ENCODE peak calls at places on chromosomes 7 and 10, in eight cellular contexts. One of them, this sample, is unnamed.

GRCh38 chr10:75083972-75084833 is 27.3 kb upstream of the SAMD8 start:
- DNase-seq in stimulated activated CD4-positive, alpha-beta T cell treated with anti-CD3 and anti-CD28 coated beads, Interleukin-2, amount 100 ng/mL, for 24 hours: no peak
- DNase-seq in left cardiac atrium: no peak
- DNase-seq in ELR: no peak
- DNase-seq in A549: no peak
- DNase-seq in NCI-H1092: no peak
- DNase-seq in amniotic epithelial cell: peak
- DNase-seq in body of pancreas: no peak
- DNase-seq in this sample: no peak

GRCh38 chr10:62081322-62081945 is 179.9 kb downstream of the ARID5B start:
- DNase-seq in stimulated activated CD4-positive, alpha-beta T cell treated with anti-CD3 and anti-CD28 coated beads, Interleukin-2, amount 100 ng/mL, for 24 hours: no peak
- DNase-seq in left cardiac atrium: no peak
- DNase-seq in ELR: peak
- DNase-seq in A549: no peak
- DNase-seq in NCI-H1092: no peak
- DNase-seq in amniotic epithelial cell: no peak
- DNase-seq in body of pancreas: no peak
- DNase-seq in this sample: no peak

GRCh38 chr10:37289833-37290464 is 164.6 kb downstream of the ANKRD30A start:
- DNase-seq in stimulated activated CD4-positive, alpha-beta T cell treated with anti-CD3 and anti-CD28 coated beads, Interleukin-2, amount 100 ng/mL, for 24 hours: no peak
- DNase-seq in left cardiac atrium: no peak
- DNase-seq in ELR: no peak
- DNase-seq in A549: peak
- DNase-seq in NCI-H1092: no peak
- DNase-seq in amniotic epithelial cell: peak
- DNase-seq in body of pancreas: no peak
- DNase-seq in this sample: no peak

GRCh38 chr7:40717242-40717641 is 582.4 kb downstream of the SUGCT start:
- DNase-seq in stimulated activated CD4-positive, alpha-beta T cell treated with anti-CD3 and anti-CD28 coated beads, Interleukin-2, amount 100 ng/mL, for 24 hours: peak
- DNase-seq in left cardiac atrium: peak
- DNase-seq in ELR: peak
- DNase-seq in A549: peak
- DNase-seq in NCI-H1092: no peak
- DNase-seq in amniotic epithelial cell: peak
- DNase-seq in body of pancreas: peak
- DNase-seq in this sample: peak

GRCh38 chr7:5780801-5781496 is 514 bp downstream of the RNF216 start:
- DNase-seq in stimulated activated CD4-positive, alpha-beta T cell treated with anti-CD3 and anti-CD28 coated beads, Interleukin-2, amount 100 ng/mL, for 24 hours: peak
- DNase-seq in left cardiac atrium: peak
- DNase-seq in ELR: peak
- DNase-seq in A549: no peak
- DNase-seq in NCI-H1092: no peak
- DNase-seq in amniotic epithelial cell: peak
- DNase-seq in body of pancreas: peak
- DNase-seq in this sample: peak

GRCh38 chr10:62643612-62644587 is 160.6 kb upstream of the ADO start:
- DNase-seq in stimulated activated CD4-positive, alpha-beta T cell treated with anti-CD3 and anti-CD28 coated beads, Interleukin-2, amount 100 ng/mL, for 24 hours: no peak
- DNase-seq in left cardiac atrium: no peak
- DNase-seq in ELR: no peak
- DNase-seq in A549: no peak
- DNase-seq in NCI-H1092: no peak
- DNase-seq in amniotic epithelial cell: no peak
- DNase-seq in body of pancreas: no peak
- DNase-seq in this sample: no peak

GRCh38 chr7:91013078-91013477 is 251.2 kb upstream of the FZD1 start:
- DNase-seq in stimulated activated CD4-positive, alpha-beta T cell treated with anti-CD3 and anti-CD28 coated beads, Interleukin-2, amount 100 ng/mL, for 24 hours: no peak
- DNase-seq in left cardiac atrium: no peak
- DNase-seq in ELR: no peak
- DNase-seq in A549: no peak
- DNase-seq in NCI-H1092: no peak
- DNase-seq in amniotic epithelial cell: no peak
- DNase-seq in body of pancreas: no peak
- DNase-seq in this sample: no peak

GRCh38 chr7:122304996-122305421 is 459 bp upstream of the FEZF1 start:
- DNase-seq in stimulated activated CD4-positive, alpha-beta T cell treated with anti-CD3 and anti-CD28 coated beads, Interleukin-2, amount 100 ng/mL, for 24 hours: no peak
- DNase-seq in left cardiac atrium: no peak
- DNase-seq in ELR: no peak
- DNase-seq in A549: no peak
- DNase-seq in NCI-H1092: no peak
- DNase-seq in amniotic epithelial cell: no peak
- DNase-seq in body of pancreas: no peak
- DNase-seq in this sample: no peak

GRCh38 chr7:8388257-8388625 is 45.2 kb upstream of the NXPH1 start:
- DNase-seq in stimulated activated CD4-positive, alpha-beta T cell treated with anti-CD3 and anti-CD28 coated beads, Interleukin-2, amount 100 ng/mL, for 24 hours: no peak
- DNase-seq in left cardiac atrium: no peak
- DNase-seq in ELR: no peak
- DNase-seq in A549: no peak
- DNase-seq in NCI-H1092: no peak
- DNase-seq in amniotic epithelial cell: no peak
- DNase-seq in body of pancreas: no peak
- DNase-seq in this sample: no peak

GRCh38 chr7:66505531-66506451 is 122.9 kb upstream of the KCTD7 start:
- DNase-seq in stimulated activated CD4-positive, alpha-beta T cell treated with anti-CD3 and anti-CD28 coated beads, Interleukin-2, amount 100 ng/mL, for 24 hours: peak
- DNase-seq in left cardiac atrium: peak
- DNase-seq in ELR: no peak
- DNase-seq in A549: no peak
- DNase-seq in NCI-H1092: peak
- DNase-seq in amniotic epithelial cell: no peak
- DNase-seq in body of pancreas: no peak
- DNase-seq in this sample: peak

GRCh38 chr10:64502936-64503335 is 981.7 kb downstream of the REEP3 start:
- DNase-seq in stimulated activated CD4-positive, alpha-beta T cell treated with anti-CD3 and anti-CD28 coated beads, Interleukin-2, amount 100 ng/mL, for 24 hours: no peak
- DNase-seq in left cardiac atrium: no peak
- DNase-seq in ELR: no peak
- DNase-seq in A549: no peak
- DNase-seq in NCI-H1092: no peak
- DNase-seq in amniotic epithelial cell: no peak
- DNase-seq in body of pancreas: no peak
- DNase-seq in this sample: no peak

GRCh38 chr10:122592161-122592560 is 31.6 kb downstream of the DMBT1 start:
- DNase-seq in stimulated activated CD4-positive, alpha-beta T cell treated with anti-CD3 and anti-CD28 coated beads, Interleukin-2, amount 100 ng/mL, for 24 hours: no peak
- DNase-seq in left cardiac atrium: no peak
- DNase-seq in ELR: no peak
- DNase-seq in A549: no peak
- DNase-seq in NCI-H1092: no peak
- DNase-seq in amniotic epithelial cell: no peak
- DNase-seq in body of pancreas: no peak
- DNase-seq in this sample: no peak

GRCh38 chr10:29480281-29480954 is 154.4 kb downstream of the SVIL start:
- DNase-seq in stimulated activated CD4-positive, alpha-beta T cell treated with anti-CD3 and anti-CD28 coated beads, Interleukin-2, amount 100 ng/mL, for 24 hours: no peak
- DNase-seq in left cardiac atrium: no peak
- DNase-seq in ELR: no peak
- DNase-seq in A549: no peak
- DNase-seq in NCI-H1092: no peak
- DNase-seq in amniotic epithelial cell: no peak
- DNase-seq in body of pancreas: no peak
- DNase-seq in this sample: no peak

GRCh38 chr7:32330602-32331001 is 159.6 kb downstream of the LSM5 start:
- DNase-seq in stimulated activated CD4-positive, alpha-beta T cell treated with anti-CD3 and anti-CD28 coated beads, Interleukin-2, amount 100 ng/mL, for 24 hours: no peak
- DNase-seq in left cardiac atrium: peak
- DNase-seq in ELR: no peak
- DNase-seq in A549: no peak
- DNase-seq in NCI-H1092: no peak
- DNase-seq in amniotic epithelial cell: no peak
- DNase-seq in body of pancreas: no peak
- DNase-seq in this sample: no peak

GRCh38 chr10:14118953-14119352 is 211.8 kb downstream of the FRMD4A start:
- DNase-seq in stimulated activated CD4-positive, alpha-beta T cell treated with anti-CD3 and anti-CD28 coated beads, Interleukin-2, amount 100 ng/mL, for 24 hours: no peak
- DNase-seq in left cardiac atrium: no peak
- DNase-seq in ELR: no peak
- DNase-seq in A549: no peak
- DNase-seq in NCI-H1092: no peak
- DNase-seq in amniotic epithelial cell: no peak
- DNase-seq in body of pancreas: no peak
- DNase-seq in this sample: no peak

GRCh38 chr7:20514364-20514763 is 101.1 kb upstream of the ABCB5 start:
- DNase-seq in stimulated activated CD4-positive, alpha-beta T cell treated with anti-CD3 and anti-CD28 coated beads, Interleukin-2, amount 100 ng/mL, for 24 hours: no peak
- DNase-seq in left cardiac atrium: peak
- DNase-seq in ELR: peak
- DNase-seq in A549: no peak
- DNase-seq in NCI-H1092: peak
- DNase-seq in amniotic epithelial cell: peak
- DNase-seq in body of pancreas: peak
- DNase-seq in this sample: no peak

GRCh38 chr10:11595395-11595692 is 16.1 kb downstream of the USP6NL start:
- DNase-seq in stimulated activated CD4-positive, alpha-beta T cell treated with anti-CD3 and anti-CD28 coated beads, Interleukin-2, amount 100 ng/mL, for 24 hours: no peak
- DNase-seq in left cardiac atrium: no peak
- DNase-seq in ELR: peak
- DNase-seq in A549: no peak
- DNase-seq in NCI-H1092: no peak
- DNase-seq in amniotic epithelial cell: peak
- DNase-seq in body of pancreas: no peak
- DNase-seq in this sample: no peak

GRCh38 chr10:98224509-98224908 is 43.5 kb downstream of the LOXL4 start:
- DNase-seq in stimulated activated CD4-positive, alpha-beta T cell treated with anti-CD3 and anti-CD28 coated beads, Interleukin-2, amount 100 ng/mL, for 24 hours: no peak
- DNase-seq in left cardiac atrium: no peak
- DNase-seq in ELR: peak
- DNase-seq in A549: no peak
- DNase-seq in NCI-H1092: no peak
- DNase-seq in amniotic epithelial cell: peak
- DNase-seq in body of pancreas: no peak
- DNase-seq in this sample: no peak

GRCh38 chr7:120941064-120941463 is 9.5 kb upstream of the ING3 start:
- DNase-seq in stimulated activated CD4-positive, alpha-beta T cell treated with anti-CD3 and anti-CD28 coated beads, Interleukin-2, amount 100 ng/mL, for 24 hours: no peak
- DNase-seq in left cardiac atrium: no peak
- DNase-seq in ELR: peak
- DNase-seq in A549: no peak
- DNase-seq in NCI-H1092: no peak
- DNase-seq in amniotic epithelial cell: no peak
- DNase-seq in body of pancreas: no peak
- DNase-seq in this sample: no peak

GRCh38 chr10:12563489-12563888 is 214.1 kb downstream of the CAMK1D start:
- DNase-seq in stimulated activated CD4-positive, alpha-beta T cell treated with anti-CD3 and anti-CD28 coated beads, Interleukin-2, amount 100 ng/mL, for 24 hours: no peak
- DNase-seq in left cardiac atrium: no peak
- DNase-seq in ELR: no peak
- DNase-seq in A549: no peak
- DNase-seq in NCI-H1092: no peak
- DNase-seq in amniotic epithelial cell: no peak
- DNase-seq in body of pancreas: no peak
- DNase-seq in this sample: no peak

GRCh38 chr7:22113041-22113440 is 167.3 kb upstream of the CDCA7L start:
- DNase-seq in stimulated activated CD4-positive, alpha-beta T cell treated with anti-CD3 and anti-CD28 coated beads, Interleukin-2, amount 100 ng/mL, for 24 hours: no peak
- DNase-seq in left cardiac atrium: no peak
- DNase-seq in ELR: no peak
- DNase-seq in A549: no peak
- DNase-seq in NCI-H1092: no peak
- DNase-seq in amniotic epithelial cell: no peak
- DNase-seq in body of pancreas: no peak
- DNase-seq in this sample: no peak

GRCh38 chr10:68537796-68538195 is 10.5 kb upstream of the SLC25A16 start:
- DNase-seq in stimulated activated CD4-positive, alpha-beta T cell treated with anti-CD3 and anti-CD28 coated beads, Interleukin-2, amount 100 ng/mL, for 24 hours: no peak
- DNase-seq in left cardiac atrium: no peak
- DNase-seq in ELR: no peak
- DNase-seq in A549: no peak
- DNase-seq in NCI-H1092: no peak
- DNase-seq in amniotic epithelial cell: no peak
- DNase-seq in body of pancreas: no peak
- DNase-seq in this sample: no peak

GRCh38 chr7:152330827-152331226 is 105.0 kb downstream of the KMT2C start:
- DNase-seq in stimulated activated CD4-positive, alpha-beta T cell treated with anti-CD3 and anti-CD28 coated beads, Interleukin-2, amount 100 ng/mL, for 24 hours: no peak
- DNase-seq in left cardiac atrium: no peak
- DNase-seq in ELR: no peak
- DNase-seq in A549: no peak
- DNase-seq in NCI-H1092: no peak
- DNase-seq in amniotic epithelial cell: peak
- DNase-seq in body of pancreas: no peak
- DNase-seq in this sample: no peak

GRCh38 chr10:124197301-124198148 is 104.1 kb upstream of the CHST15 start:
- DNase-seq in stimulated activated CD4-positive, alpha-beta T cell treated with anti-CD3 and anti-CD28 coated beads, Interleukin-2, amount 100 ng/mL, for 24 hours: no peak
- DNase-seq in left cardiac atrium: no peak
- DNase-seq in ELR: no peak
- DNase-seq in A549: no peak
- DNase-seq in NCI-H1092: no peak
- DNase-seq in amniotic epithelial cell: no peak
- DNase-seq in body of pancreas: no peak
- DNase-seq in this sample: no peak

GRCh38 chr10:124504711-124505110 is 43.1 kb downstream of the LHPP start:
- DNase-seq in stimulated activated CD4-positive, alpha-beta T cell treated with anti-CD3 and anti-CD28 coated beads, Interleukin-2, amount 100 ng/mL, for 24 hours: no peak
- DNase-seq in left cardiac atrium: no peak
- DNase-seq in ELR: no peak
- DNase-seq in A549: no peak
- DNase-seq in NCI-H1092: no peak
- DNase-seq in amniotic epithelial cell: no peak
- DNase-seq in body of pancreas: no peak
- DNase-seq in this sample: no peak

GRCh38 chr10:122856902-122857301 is 11.2 kb upstream of the CUZD1 start:
- DNase-seq in stimulated activated CD4-positive, alpha-beta T cell treated with anti-CD3 and anti-CD28 coated beads, Interleukin-2, amount 100 ng/mL, for 24 hours: no peak
- DNase-seq in left cardiac atrium: no peak
- DNase-seq in ELR: no peak
- DNase-seq in A549: no peak
- DNase-seq in NCI-H1092: no peak
- DNase-seq in amniotic epithelial cell: no peak
- DNase-seq in body of pancreas: no peak
- DNase-seq in this sample: no peak

GRCh38 chr7:103687272-103687671 is 241.3 kb upstream of the SLC26A5 start:
- DNase-seq in stimulated activated CD4-positive, alpha-beta T cell treated with anti-CD3 and anti-CD28 coated beads, Interleukin-2, amount 100 ng/mL, for 24 hours: no peak
- DNase-seq in left cardiac atrium: no peak
- DNase-seq in ELR: no peak
- DNase-seq in A549: no peak
- DNase-seq in NCI-H1092: no peak
- DNase-seq in amniotic epithelial cell: no peak
- DNase-seq in body of pancreas: no peak
- DNase-seq in this sample: no peak

GRCh38 chr10:98404571-98405396 is 10.2 kb downstream of the PYROXD2 start:
- DNase-seq in stimulated activated CD4-positive, alpha-beta T cell treated with anti-CD3 and anti-CD28 coated beads, Interleukin-2, amount 100 ng/mL, for 24 hours: peak
- DNase-seq in left cardiac atrium: no peak
- DNase-seq in ELR: peak
- DNase-seq in A549: no peak
- DNase-seq in NCI-H1092: no peak
- DNase-seq in amniotic epithelial cell: peak
- DNase-seq in body of pancreas: no peak
- DNase-seq in this sample: no peak

GRCh38 chr10:35928760-35929159 is 286.7 kb upstream of the FZD8 start:
- DNase-seq in stimulated activated CD4-positive, alpha-beta T cell treated with anti-CD3 and anti-CD28 coated beads, Interleukin-2, amount 100 ng/mL, for 24 hours: no peak
- DNase-seq in left cardiac atrium: no peak
- DNase-seq in ELR: no peak
- DNase-seq in A549: no peak
- DNase-seq in NCI-H1092: no peak
- DNase-seq in amniotic epithelial cell: no peak
- DNase-seq in body of pancreas: no peak
- DNase-seq in this sample: no peak

GRCh38 chr7:34282271-34282670 is 375.7 kb upstream of the NPSR1 start:
- DNase-seq in stimulated activated CD4-positive, alpha-beta T cell treated with anti-CD3 and anti-CD28 coated beads, Interleukin-2, amount 100 ng/mL, for 24 hours: no peak
- DNase-seq in left cardiac atrium: no peak
- DNase-seq in ELR: no peak
- DNase-seq in A549: no peak
- DNase-seq in NCI-H1092: no peak
- DNase-seq in amniotic epithelial cell: no peak
- DNase-seq in body of pancreas: no peak
- DNase-seq in this sample: no peak

This sample was measured in activated T-helper 1 cell treated with anti-CD3 and anti-CD28 coated beads, Interleukin-12 subunit alpha, Interleukin-12 subunit beta, Interleukin-2, Interleukin-4 antibody, amounts not matched to agents 30 ng/mL and 10 ng/mL and 1 ng/mL, durations not matched to agents 14 hours and 24 hours and 36 hours.